ENCODE peak calls at places on chromosomes 5 and 9, in ten cellular contexts. One of them, this sample, is unnamed.

GRCh38 chr9:93302586-93303257 is 118.8 kb downstream of the WNK2 start:
- DNase-seq in CD8-positive, alpha-beta T cell: peak; percentile 74
- DNase-seq in cardiac fibroblast: peak; percentile 75
- DNase-seq in testis: peak; percentile 71
- DNase-seq in spleen: peak; percentile 87
- DNase-seq in fibroblast of lung: peak; percentile 42
- DNase-seq in right lobe of liver: peak; percentile 63
- DNase-seq in dorsolateral prefrontal cortex: peak; percentile 20
- DNase-seq in mammary epithelial cell: peak; percentile 39
- DNase-seq in AG09319: peak; percentile 19
- DNase-seq in this sample: peak; percentile 45

GRCh38 chr9:93231121-93231694 is 47.3 kb downstream of the WNK2 start:
- DNase-seq in CD8-positive, alpha-beta T cell: no peak
- DNase-seq in cardiac fibroblast: no peak
- DNase-seq in testis: no peak
- DNase-seq in spleen: peak; percentile 76
- DNase-seq in fibroblast of lung: no peak
- DNase-seq in right lobe of liver: peak; percentile 29
- DNase-seq in dorsolateral prefrontal cortex: no peak
- DNase-seq in mammary epithelial cell: peak; percentile 32
- DNase-seq in AG09319: no peak
- DNase-seq in this sample: no peak

GRCh38 chr5:176413255-176413565 is 3.1 kb downstream of the CLTB start:
- DNase-seq in CD8-positive, alpha-beta T cell: no peak
- DNase-seq in cardiac fibroblast: peak; percentile 48
- DNase-seq in testis: peak; percentile 80
- DNase-seq in spleen: no peak
- DNase-seq in fibroblast of lung: no peak
- DNase-seq in right lobe of liver: no peak
- DNase-seq in dorsolateral prefrontal cortex: no peak
- DNase-seq in mammary epithelial cell: peak; percentile 78
- DNase-seq in AG09319: no peak
- DNase-seq in this sample: no peak

GRCh38 chr5:151047814-151048425 is 27.5 kb downstream of the GPX3 start:
- DNase-seq in CD8-positive, alpha-beta T cell: no peak
- DNase-seq in cardiac fibroblast: peak; percentile 45
- DNase-seq in testis: no peak
- DNase-seq in spleen: no peak
- DNase-seq in fibroblast of lung: no peak
- DNase-seq in right lobe of liver: no peak
- DNase-seq in dorsolateral prefrontal cortex: no peak
- DNase-seq in mammary epithelial cell: no peak
- DNase-seq in AG09319: no peak
- DNase-seq in this sample: no peak

GRCh38 chr5:120599576-120599975 is 135.5 kb downstream of the PRR16 start:
- DNase-seq in CD8-positive, alpha-beta T cell: no peak
- DNase-seq in cardiac fibroblast: peak; percentile 64
- DNase-seq in testis: no peak
- DNase-seq in spleen: no peak
- DNase-seq in fibroblast of lung: peak; percentile 83
- DNase-seq in right lobe of liver: no peak
- DNase-seq in dorsolateral prefrontal cortex: no peak
- DNase-seq in mammary epithelial cell: peak; percentile 77
- DNase-seq in AG09319: peak; percentile 70
- DNase-seq in this sample: no peak

GRCh38 chr9:21017092-21017491 is 14.3 kb downstream of the HACD4 start:
- DNase-seq in CD8-positive, alpha-beta T cell: no peak
- DNase-seq in cardiac fibroblast: peak; percentile 29
- DNase-seq in testis: no peak
- DNase-seq in spleen: no peak
- DNase-seq in fibroblast of lung: peak; percentile 67
- DNase-seq in right lobe of liver: no peak
- DNase-seq in dorsolateral prefrontal cortex: no peak
- DNase-seq in mammary epithelial cell: peak; percentile 85
- DNase-seq in AG09319: no peak
- DNase-seq in this sample: no peak

GRCh38 chr9:86079421-86080111 is 19.8 kb downstream of the GOLM1 start:
- DNase-seq in CD8-positive, alpha-beta T cell: no peak
- DNase-seq in cardiac fibroblast: no peak
- DNase-seq in testis: no peak
- DNase-seq in spleen: no peak
- DNase-seq in fibroblast of lung: peak; percentile 84
- DNase-seq in right lobe of liver: no peak
- DNase-seq in dorsolateral prefrontal cortex: no peak
- DNase-seq in mammary epithelial cell: no peak
- DNase-seq in AG09319: no peak
- DNase-seq in this sample: no peak

GRCh38 chr5:83360573-83360972 is 111.0 kb upstream of the VCAN start:
- DNase-seq in CD8-positive, alpha-beta T cell: no peak
- DNase-seq in cardiac fibroblast: no peak
- DNase-seq in testis: no peak
- DNase-seq in spleen: no peak
- DNase-seq in fibroblast of lung: no peak
- DNase-seq in right lobe of liver: no peak
- DNase-seq in dorsolateral prefrontal cortex: no peak
- DNase-seq in mammary epithelial cell: peak; percentile 70
- DNase-seq in AG09319: no peak
- DNase-seq in this sample: no peak

GRCh38 chr5:78747703-78748359 is 99.3 kb upstream of the LHFPL2 start:
- DNase-seq in CD8-positive, alpha-beta T cell: no peak
- DNase-seq in cardiac fibroblast: peak; percentile 66
- DNase-seq in testis: no peak
- DNase-seq in spleen: no peak
- DNase-seq in fibroblast of lung: peak; percentile 93
- DNase-seq in right lobe of liver: no peak
- DNase-seq in dorsolateral prefrontal cortex: no peak
- DNase-seq in mammary epithelial cell: no peak
- DNase-seq in AG09319: peak; percentile 61
- DNase-seq in this sample: no peak

GRCh38 chr9:14345586-14346237 is 31.8 kb upstream of the NFIB start:
- DNase-seq in CD8-positive, alpha-beta T cell: no peak
- DNase-seq in cardiac fibroblast: no peak
- DNase-seq in testis: no peak
- DNase-seq in spleen: no peak
- DNase-seq in fibroblast of lung: no peak
- DNase-seq in right lobe of liver: no peak
- DNase-seq in dorsolateral prefrontal cortex: no peak
- DNase-seq in mammary epithelial cell: no peak
- DNase-seq in AG09319: no peak
- DNase-seq in this sample: no peak

GRCh38 chr5:97842687-97843086 is 659.6 kb upstream of the RIOK2 start:
- DNase-seq in CD8-positive, alpha-beta T cell: no peak
- DNase-seq in cardiac fibroblast: no peak
- DNase-seq in testis: no peak
- DNase-seq in spleen: no peak
- DNase-seq in fibroblast of lung: no peak
- DNase-seq in right lobe of liver: no peak
- DNase-seq in dorsolateral prefrontal cortex: no peak
- DNase-seq in mammary epithelial cell: no peak
- DNase-seq in AG09319: no peak
- DNase-seq in this sample: no peak

GRCh38 chr5:97846646-97847045 is 663.6 kb upstream of the RIOK2 start:
- DNase-seq in CD8-positive, alpha-beta T cell: no peak
- DNase-seq in cardiac fibroblast: no peak
- DNase-seq in testis: no peak
- DNase-seq in spleen: no peak
- DNase-seq in fibroblast of lung: no peak
- DNase-seq in right lobe of liver: no peak
- DNase-seq in dorsolateral prefrontal cortex: no peak
- DNase-seq in mammary epithelial cell: no peak
- DNase-seq in AG09319: no peak
- DNase-seq in this sample: no peak

GRCh38 chr5:97840643-97841042 is 657.6 kb upstream of the RIOK2 start:
- DNase-seq in CD8-positive, alpha-beta T cell: no peak
- DNase-seq in cardiac fibroblast: peak; percentile 12
- DNase-seq in testis: no peak
- DNase-seq in spleen: no peak
- DNase-seq in fibroblast of lung: peak; percentile 65
- DNase-seq in right lobe of liver: no peak
- DNase-seq in dorsolateral prefrontal cortex: no peak
- DNase-seq in mammary epithelial cell: peak; percentile 39
- DNase-seq in AG09319: no peak
- DNase-seq in this sample: no peak

GRCh38 chr5:97839338-97840081 is 656.5 kb upstream of the RIOK2 start:
- DNase-seq in CD8-positive, alpha-beta T cell: no peak
- DNase-seq in cardiac fibroblast: peak; percentile 50
- DNase-seq in testis: no peak
- DNase-seq in spleen: no peak
- DNase-seq in fibroblast of lung: peak; percentile 22
- DNase-seq in right lobe of liver: no peak
- DNase-seq in dorsolateral prefrontal cortex: no peak
- DNase-seq in mammary epithelial cell: peak; percentile 23
- DNase-seq in AG09319: no peak
- DNase-seq in this sample: no peak

GRCh38 chr5:97844797-97845196 is 661.8 kb upstream of the RIOK2 start:
- DNase-seq in CD8-positive, alpha-beta T cell: no peak
- DNase-seq in cardiac fibroblast: no peak
- DNase-seq in testis: no peak
- DNase-seq in spleen: no peak
- DNase-seq in fibroblast of lung: no peak
- DNase-seq in right lobe of liver: no peak
- DNase-seq in dorsolateral prefrontal cortex: no peak
- DNase-seq in mammary epithelial cell: no peak
- DNase-seq in AG09319: no peak
- DNase-seq in this sample: no peak
- TF ChIP-seq CTCF in CD8-positive, alpha-beta T cell: no peak
- TF ChIP-seq CTCF in cardiac fibroblast: no peak
- TF ChIP-seq CTCF in testis: no peak
- TF ChIP-seq CTCF in spleen: no peak
- TF ChIP-seq CTCF in fibroblast of lung: no peak
- TF ChIP-seq CTCF in right lobe of liver: no peak
- TF ChIP-seq CTCF in dorsolateral prefrontal cortex: no peak
- TF ChIP-seq CTCF in mammary epithelial cell: no peak
- TF ChIP-seq CTCF in AG09319: no peak
- TF ChIP-seq CTCF in this sample: no peak

DNA sequence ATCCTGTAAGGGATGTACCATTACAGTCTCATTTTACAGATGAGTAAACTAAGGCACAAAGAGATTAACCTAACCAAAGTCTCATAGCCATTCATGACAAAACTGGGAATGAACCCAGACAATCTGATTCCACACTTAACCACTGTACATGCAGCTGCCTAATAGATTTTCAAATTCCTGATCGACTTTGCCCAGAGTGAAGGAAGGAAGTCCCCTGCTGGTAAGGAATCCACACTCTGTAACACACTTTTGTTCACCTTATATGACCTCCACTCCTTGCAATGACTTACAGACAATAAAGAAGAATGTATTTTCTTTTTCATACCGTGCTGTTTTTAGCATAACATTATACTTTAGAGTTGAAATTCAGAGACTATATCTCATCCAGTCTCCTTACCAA is 31.3 kb upstream of the PLPP6 start:
- DNase-seq in CD8-positive, alpha-beta T cell: no peak
- DNase-seq in cardiac fibroblast: peak; percentile 3
- DNase-seq in testis: no peak
- DNase-seq in spleen: no peak
- DNase-seq in fibroblast of lung: peak; percentile 16
- DNase-seq in right lobe of liver: no peak
- DNase-seq in dorsolateral prefrontal cortex: no peak
- DNase-seq in mammary epithelial cell: no peak
- DNase-seq in AG09319: no peak
- DNase-seq in this sample: no peak
- TF ChIP-seq CTCF in CD8-positive, alpha-beta T cell: no peak
- TF ChIP-seq CTCF in cardiac fibroblast: no peak
- TF ChIP-seq CTCF in testis: no peak
- TF ChIP-seq CTCF in spleen: no peak
- TF ChIP-seq CTCF in fibroblast of lung: no peak
- TF ChIP-seq CTCF in right lobe of liver: no peak
- TF ChIP-seq CTCF in dorsolateral prefrontal cortex: no peak
- TF ChIP-seq CTCF in mammary epithelial cell: no peak
- TF ChIP-seq CTCF in AG09319: no peak
- TF ChIP-seq CTCF in this sample: no peak

DNA sequence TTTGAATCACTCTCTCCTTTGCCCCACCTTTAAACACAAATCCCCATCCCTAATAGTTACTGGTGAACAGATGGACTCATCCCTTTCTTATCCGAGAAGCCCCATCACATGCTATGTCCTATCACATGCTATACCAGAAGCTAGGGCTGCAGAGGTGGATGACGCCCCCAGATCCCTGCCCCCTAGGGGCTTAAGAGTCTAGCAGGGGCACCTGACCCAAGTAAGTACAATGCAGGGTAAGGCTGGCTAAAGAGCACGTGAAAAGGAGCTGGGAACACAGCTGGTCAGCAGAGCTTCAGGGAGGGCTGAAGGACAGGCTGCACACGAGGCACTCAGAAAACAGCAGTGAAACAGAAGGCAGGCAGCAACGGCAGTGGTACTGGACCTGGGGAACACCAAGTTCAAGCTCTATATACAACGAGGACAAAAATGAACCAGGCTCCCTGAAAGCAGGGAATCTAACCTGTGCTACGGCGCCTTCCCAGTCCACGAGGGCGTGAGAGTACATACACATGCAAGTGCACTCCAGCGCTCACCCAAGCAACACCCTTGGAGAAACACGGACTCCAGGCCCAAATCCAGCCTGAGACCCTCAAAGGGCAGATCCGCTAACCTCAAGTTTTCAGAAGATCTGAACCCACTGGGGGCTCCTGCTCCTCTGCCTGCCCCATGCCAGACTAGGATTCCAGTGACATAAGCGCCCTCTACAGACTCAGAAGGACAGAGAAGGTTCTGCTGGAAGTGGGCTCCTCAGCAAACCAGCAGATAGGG is 57.5 kb downstream of the PSMB7 start:
- DNase-seq in CD8-positive, alpha-beta T cell: peak; percentile 46
- DNase-seq in cardiac fibroblast: no peak
- DNase-seq in testis: no peak
- DNase-seq in spleen: no peak
- DNase-seq in fibroblast of lung: no peak
- DNase-seq in right lobe of liver: no peak
- DNase-seq in dorsolateral prefrontal cortex: no peak
- DNase-seq in mammary epithelial cell: no peak
- DNase-seq in AG09319: no peak
- DNase-seq in this sample: no peak
- TF ChIP-seq CTCF in CD8-positive, alpha-beta T cell: no peak
- TF ChIP-seq CTCF in cardiac fibroblast: peak; percentile 19
- TF ChIP-seq CTCF in testis: no peak
- TF ChIP-seq CTCF in spleen: no peak
- TF ChIP-seq CTCF in fibroblast of lung: no peak
- TF ChIP-seq CTCF in right lobe of liver: no peak
- TF ChIP-seq CTCF in dorsolateral prefrontal cortex: no peak
- TF ChIP-seq CTCF in mammary epithelial cell: no peak
- TF ChIP-seq CTCF in AG09319: peak; percentile 2
- TF ChIP-seq CTCF in this sample: no peak

DNA sequence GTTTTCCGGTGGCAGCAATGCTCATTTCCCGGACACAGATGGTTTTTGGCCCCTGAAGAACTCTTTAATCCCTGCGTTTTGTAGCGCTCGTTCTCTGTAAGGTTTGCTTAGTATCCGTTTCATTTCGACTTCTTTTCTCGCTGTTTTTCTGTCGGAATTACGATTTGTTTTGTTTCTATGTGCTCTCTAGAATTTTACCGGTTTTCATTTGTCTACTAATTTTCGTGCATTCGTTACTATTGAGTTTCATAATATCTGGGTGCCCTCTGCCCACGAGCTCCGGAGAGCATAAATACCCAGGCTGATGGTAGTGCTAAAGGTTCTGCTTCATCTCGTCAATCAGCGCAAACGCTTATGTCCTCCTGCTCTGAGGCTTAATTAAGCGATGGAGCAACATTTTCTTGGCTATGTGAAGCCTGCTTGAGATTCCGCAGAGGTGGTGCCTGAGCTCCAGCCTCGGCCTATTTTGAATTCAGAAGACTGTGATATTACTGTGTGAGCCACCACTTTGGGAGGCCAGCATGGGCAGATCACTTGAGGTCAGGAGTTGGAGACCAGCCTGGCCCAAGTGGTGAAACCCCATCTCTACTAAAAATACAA is 44.9 kb downstream of the ANXA2R start:
- DNase-seq in CD8-positive, alpha-beta T cell: peak; percentile 56
- DNase-seq in cardiac fibroblast: peak; percentile 63
- DNase-seq in testis: no peak
- DNase-seq in spleen: no peak
- DNase-seq in fibroblast of lung: peak; percentile 60
- DNase-seq in right lobe of liver: no peak
- DNase-seq in dorsolateral prefrontal cortex: no peak
- DNase-seq in mammary epithelial cell: no peak
- DNase-seq in AG09319: no peak
- DNase-seq in this sample: no peak
- TF ChIP-seq CTCF in CD8-positive, alpha-beta T cell: peak; percentile 30
- TF ChIP-seq CTCF in cardiac fibroblast: no peak
- TF ChIP-seq CTCF in testis: no peak
- TF ChIP-seq CTCF in spleen: no peak
- TF ChIP-seq CTCF in fibroblast of lung: no peak
- TF ChIP-seq CTCF in right lobe of liver: no peak
- TF ChIP-seq CTCF in dorsolateral prefrontal cortex: peak; percentile 13
- TF ChIP-seq CTCF in mammary epithelial cell: no peak
- TF ChIP-seq CTCF in AG09319: no peak
- TF ChIP-seq CTCF in this sample: no peak

This sample was measured in progenitor cell of endocrine pancreas.